ENCODE peak calls at places on chromosomes 11 and 22, in four cellular contexts. D, M, W and N are unnamed samples.

GRCh38 chr11:17526326-17526725 is 17.9 kb downstream of the USH1C start:
- DNase-seq in D (no peak), M (no peak), W (no peak), N (no peak)

GRCh38 chr22:31093090-31093850 is 12.2 kb downstream of the SMTN start:
- DNase-seq in D (no peak), M (no peak), W (no peak), N (no peak)

GRCh38 chr11:31813242-31813960 is 2.3 kb upstream of the PAX6 start:
- DNase-seq in D (peak; percentile 22), M (no peak), W (no peak), N (no peak)

GRCh38 chr11:121582296-121582695 is 129.5 kb upstream of the SORL1-AS1 start:
- DNase-seq in D (no peak), M (no peak), W (no peak), N (peak; percentile 9)

GRCh38 chr11:69641681-69642548 is 959 bp downstream of the CCND1 start:
- DNase-seq in D (no peak), M (peak; percentile 40), W (no peak), N (no peak)

GRCh38 chr22:30830907-30831306 is 136.2 kb downstream of the OSBP2 start:
- DNase-seq in D (no peak), M (no peak), W (no peak), N (no peak)

GRCh38 chr11:113572349-113572748 is 97.2 kb upstream of the DRD2 start:
- DNase-seq in D (no peak), M (no peak), W (no peak), N (no peak)

GRCh38 chr11:102291831-102292230 is 25.5 kb upstream of the BIRC3 start:
- DNase-seq in D (no peak), M (no peak), W (no peak), N (no peak)

GRCh38 chr22:36356708-36357694 is 30.8 kb downstream of the MYH9 start:
- DNase-seq in D (no peak), M (no peak), W (no peak), N (no peak)

GRCh38 chr11:134509381-134510068 is 97.5 kb upstream of the B3GAT1 start:
- DNase-seq in D (no peak), M (no peak), W (no peak), N (no peak)

GRCh38 chr11:103994111-103994510 is 42.3 kb upstream of the DDI1 start:
- DNase-seq in D (no peak), M (no peak), W (no peak), N (no peak)

GRCh38 chr11:96309001-96309642 is 33.9 kb downstream of the MAML2 start:
- DNase-seq in D (no peak), M (no peak), W (no peak), N (no peak)

GRCh38 chr11:68542617-68543016 is 82.1 kb downstream of the PPP6R3 start:
- DNase-seq in D (no peak), M (no peak), W (no peak), N (no peak)

GRCh38 chr11:70423523-70424505 is 25.5 kb downstream of the CTTN start:
- DNase-seq in D (no peak), M (peak; percentile 70), W (peak; percentile 44), N (peak; percentile 50)

GRCh38 chr22:45742866-45743450 is 71.3 kb downstream of the ATXN10 start:
- DNase-seq in D (no peak), M (no peak), W (no peak), N (peak; percentile 96)

GRCh38 chr11:64078294-64078693 is 42.6 kb downstream of the FLRT1 start:
- DNase-seq in D (no peak), M (no peak), W (no peak), N (no peak)

GRCh38 chr11:65305501-65306268 is 9.0 kb upstream of the CDC42EP2 start:
- DNase-seq in D (no peak), M (no peak), W (no peak), N (peak; percentile 93)

GRCh38 chr11:57335343-57336110 is at the start of gene SSRP1:
- DNase-seq in D (peak; percentile 79), M (peak; percentile 93), W (peak; percentile 47), N (peak; percentile 79)

GRCh38 chr22:38078046-38078840 is 5.7 kb downstream of the SLC16A8 start:
- DNase-seq in D (no peak), M (no peak), W (no peak), N (no peak)

GRCh38 chr11:68402355-68403031 is 58.1 kb upstream of the PPP6R3 start:
- DNase-seq in D (peak; percentile 59), M (no peak), W (no peak), N (no peak)

GRCh38 chr11:118621071-118621815 is 13.8 kb downstream of the PHLDB1 start:
- DNase-seq in D (peak; percentile 90), M (peak; percentile 91), W (no peak), N (peak; percentile 85)

GRCh38 chr11:78347956-78348355 is 69.7 kb downstream of the GAB2 start:
- DNase-seq in D (no peak), M (no peak), W (no peak), N (no peak)

GRCh38 chr11:47270331-47271271 is 668 bp downstream of the MADD start:
- DNase-seq in D (no peak), M (peak; percentile 67), W (no peak), N (peak; percentile 49)

DNA sequence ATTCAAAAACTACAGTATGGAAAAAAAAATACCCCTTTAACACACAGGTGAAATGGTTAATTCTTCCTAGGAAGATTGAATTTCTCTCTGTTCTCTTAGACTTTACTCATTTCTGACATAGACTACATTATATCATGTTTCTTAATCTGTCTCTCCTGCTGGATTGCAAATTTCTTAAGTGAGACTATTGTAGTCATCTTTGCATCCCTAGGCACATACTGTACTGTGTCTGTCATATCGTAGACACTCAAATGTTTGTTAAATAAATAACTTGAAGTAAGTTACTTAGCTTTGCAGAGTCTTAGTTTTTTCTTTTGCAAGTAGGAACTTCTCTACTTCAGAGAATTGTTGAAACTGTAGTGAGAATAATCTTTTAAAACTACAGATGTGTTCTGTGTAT is 58.7 kb downstream of the FAM83F start:
- DNase-seq in D (no peak), M (no peak), W (no peak), N (no peak)
- TF ChIP-seq CREM in D (no peak), M (no peak), W (no peak), N (no peak)

GRCh38 chr11:123384116-123384515 is 46.0 kb upstream of the GRAMD1B start:
- DNase-seq in D (no peak), M (no peak), W (no peak), N (no peak)
- TF ChIP-seq CREM in D (no peak), M (no peak), W (no peak), N (no peak)

DNA sequence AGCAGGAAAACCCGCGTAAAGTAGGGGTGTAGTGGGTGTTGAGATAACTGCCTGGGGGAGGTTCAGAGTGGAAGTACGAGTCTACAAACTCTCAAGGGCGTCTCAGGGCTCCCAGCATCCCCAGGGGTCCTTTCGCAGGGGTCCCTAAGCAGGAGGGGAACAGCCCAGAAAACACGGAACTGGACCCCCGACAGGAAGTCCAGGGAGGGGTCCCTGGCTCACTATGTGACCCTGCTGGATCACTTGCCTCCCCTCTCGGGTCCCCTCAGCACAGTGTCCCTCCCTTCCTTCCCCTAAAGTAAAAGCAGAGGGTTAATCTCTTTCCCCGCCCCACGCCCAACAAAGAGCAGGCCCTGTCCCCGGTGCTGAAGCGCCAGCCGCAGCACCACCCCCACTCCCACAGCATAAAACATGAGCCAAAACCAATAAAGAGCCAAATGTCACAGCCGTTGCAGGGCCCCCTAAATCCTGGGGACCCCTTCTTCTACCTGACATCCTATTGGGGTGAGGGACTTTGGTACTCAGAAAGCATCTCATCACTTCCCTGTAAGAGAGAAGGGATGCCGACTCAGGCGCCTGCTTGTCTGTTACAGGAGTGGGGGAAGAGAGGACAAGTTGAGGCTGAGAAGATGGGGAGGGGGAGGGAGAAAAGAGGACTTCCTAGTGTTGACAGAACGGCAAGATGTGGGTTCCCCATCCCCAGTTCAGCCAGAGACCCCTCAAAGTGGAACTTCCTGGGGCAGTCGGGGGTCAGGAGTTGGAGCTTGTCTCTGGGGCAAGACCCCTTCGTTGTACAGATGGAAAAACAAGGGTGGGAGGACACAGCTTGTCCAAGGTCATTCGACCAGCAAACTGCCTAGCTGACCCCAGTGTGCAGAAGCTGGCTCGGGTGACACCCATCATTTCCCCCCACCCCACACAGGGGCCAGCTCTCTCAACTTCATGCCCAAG is 1.4 kb upstream of the NEFH start:
- DNase-seq in D (peak; percentile 61), M (peak; percentile 56), W (no peak), N (no peak)
- TF ChIP-seq CREM in D (peak; percentile 61), M (peak; percentile 8), W (no peak), N (no peak)

GRCh38 chr22:23166038-23166831 is 14.1 kb upstream of the BCR start:
- DNase-seq in D (no peak), M (no peak), W (no peak), N (no peak)

GRCh38 chr22:23161029-23161428 is 15.8 kb downstream of the RAB36 start:
- DNase-seq in D (no peak), M (no peak), W (no peak), N (no peak)

GRCh38 chr22:23164091-23164490 is 16.2 kb upstream of the BCR start:
- DNase-seq in D (no peak), M (peak; percentile 86), W (no peak), N (no peak)

GRCh38 chr22:23161574-23161973 is 16.3 kb downstream of the RAB36 start:
- DNase-seq in D (no peak), M (no peak), W (no peak), N (no peak)

GRCh38 chr22:23163665-23164064 is 16.6 kb upstream of the BCR start:
- DNase-seq in D (no peak), M (no peak), W (no peak), N (no peak)
- TF ChIP-seq CREM in D (no peak), M (no peak), W (no peak), N (no peak)

GRCh38 chr11:3920148-3920852 is 64.8 kb downstream of the STIM1 start:
- DNase-seq in D (no peak), M (no peak), W (peak; percentile 57), N (no peak)
- TF ChIP-seq CREM in D (no peak), M (peak; percentile 41), W (peak; percentile 38), N (no peak)

GRCh38 chr11:43937434-43938411 is 4.7 kb upstream of the C11orf96 start:
- DNase-seq in D (no peak), M (peak; percentile 61), W (no peak), N (no peak)
- TF ChIP-seq CREM in D (no peak), M (no peak), W (no peak), N (no peak)

DNA sequence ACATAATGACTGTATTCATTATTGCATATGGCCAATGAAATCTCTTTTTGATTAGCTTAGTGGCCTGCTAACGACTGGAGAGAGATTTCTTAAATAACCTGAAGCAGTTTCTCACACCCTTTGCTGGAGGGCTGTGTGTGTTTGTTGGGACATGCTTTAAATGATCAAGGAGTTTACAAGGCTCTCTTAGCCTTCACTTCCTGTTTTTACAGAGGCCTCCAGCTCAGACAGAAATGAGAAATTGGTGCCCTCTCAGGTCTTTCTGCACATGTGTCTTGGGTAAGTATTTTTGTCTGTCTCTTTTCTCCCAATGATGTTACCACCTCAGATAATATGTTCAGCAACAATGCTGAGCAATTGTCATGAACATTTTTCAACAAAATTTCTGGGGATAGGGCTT is 884.4 kb upstream of the CNTN5 start:
- DNase-seq in D (no peak), M (no peak), W (no peak), N (no peak)
- TF ChIP-seq CREM in D (no peak), M (no peak), W (no peak), N (no peak)

GRCh38 chr11:27194976-27195375 is 154.4 kb downstream of the BBOX1 start:
- DNase-seq in D (no peak), M (no peak), W (no peak), N (no peak)

GRCh38 chr11:27192184-27192583 is 151.6 kb downstream of the BBOX1 start:
- DNase-seq in D (no peak), M (no peak), W (no peak), N (no peak)

GRCh38 chr11:27191061-27191460 is 150.4 kb downstream of the BBOX1 start:
- DNase-seq in D (no peak), M (no peak), W (no peak), N (no peak)

GRCh38 chr11:27196040-27196897 is 155.7 kb downstream of the BBOX1 start:
- DNase-seq in D (no peak), M (no peak), W (no peak), N (no peak)

GRCh38 chr11:27193434-27194225 is 153.0 kb downstream of the BBOX1 start:
- DNase-seq in D (no peak), M (no peak), W (no peak), N (no peak)
- TF ChIP-seq CREM in D (no peak), M (no peak), W (no peak), N (no peak)